ENCODE peak calls at places on chromosomes 5 and 9, in six cellular contexts. F is activated effector memory CD4-positive, alpha-beta T cell treated with anti-CD3 and anti-CD28 coated beads, Interleukin-2, amount 50 U/mL, for 16 hours; U is fibroblast of lung; L is activated CD8-positive, alpha-beta memory T cell treated with anti-CD3 and anti-CD28 coated beads for 24 hours; D is PC-3; O is cardiac muscle cell. C is an unnamed sample.

GRCh38 chr5:179886190-179886589 is 21.5 kb downstream of the TBC1D9B start:
- DNase-seq in F (no peak), D (no peak), L (no peak), U (no peak), O (no peak), C (no peak)

GRCh38 chr5:56123531-56124243 is 109.4 kb downstream of the ANKRD55 start:
- DNase-seq in F (no peak), U (peak), O (peak), L (no peak), D (peak), C (no peak)

GRCh38 chr5:43190755-43191603 is 1.0 kb upstream of the NIM1K start:
- DNase-seq in F (no peak), O (peak), L (no peak), D (peak), U (peak), C (no peak)

GRCh38 chr5:125257057-125257970 is 510.9 kb upstream of the ZNF608 start:
- DNase-seq in O (peak), L (no peak), F (no peak), U (peak), D (no peak), C (no peak)

GRCh38 chr5:173758675-173759074 is 129.5 kb upstream of the CPEB4 start:
- DNase-seq in L (no peak), D (no peak), U (no peak), F (no peak), O (no peak), C (no peak)

GRCh38 chr9:130845901-130846381 is 10.9 kb downstream of the ABL1 start:
- DNase-seq in L (no peak), U (peak), D (peak), F (no peak), O (peak), C (no peak)

GRCh38 chr9:108297025-108297424 is 558.8 kb downstream of the ACTL7B start:
- DNase-seq in D (no peak), O (no peak), U (peak), L (no peak), F (no peak), C (no peak)

GRCh38 chr5:74499236-74499635 is 141.3 kb downstream of the ENC1 start:
- DNase-seq in O (no peak), L (no peak), D (no peak), U (no peak), F (no peak), C (no peak)

GRCh38 chr9:35741740-35742139 is 7.3 kb downstream of the GBA2 start:
- DNase-seq in D (no peak), L (no peak), F (no peak), O (no peak), U (no peak), C (no peak)

GRCh38 chr5:74316064-74316586 is 324.4 kb downstream of the ENC1 start:
- DNase-seq in D (peak), U (peak), F (no peak), O (no peak), L (no peak), C (peak)

GRCh38 chr5:177446184-177447065 is at the start of gene PRR7:
- DNase-seq in D (peak), F (peak), L (peak), U (peak), O (peak), C (peak)

GRCh38 chr5:3222924-3223323 is 372.7 kb upstream of the IRX1 start:
- DNase-seq in U (no peak), O (no peak), D (no peak), F (no peak), L (no peak), C (no peak)

GRCh38 chr5:103428411-103428871 is 134.1 kb downstream of the NUDT12 start:
- DNase-seq in U (peak), L (no peak), O (no peak), F (no peak), D (peak), C (no peak)

C was measured in T-helper 2 cell treated with Interferon-gamma antibody and Interleukin-4, amounts not matched to agents 5 μg/mL and 100 μg/mL, for 36 hours.